ENCODE peak calls at places on chromosomes 1 and 21, in seven cellular contexts. One of them, this sample, is unnamed. For H3K4me1, the result is how much of the 10 kb centered on the place peaks cover.

GRCh38 chr1:113125469-113125868 is 52.5 kb downstream of the LRIG2 start:
- DNase-seq in pancreas: no peak
- DNase-seq in left ventricle myocardium inferior: no peak
- DNase-seq in HepG2: no peak
- DNase-seq in neural progenitor cell: no peak
- DNase-seq in MM.1S: no peak
- DNase-seq in mammary epithelial cell: no peak
- DNase-seq in this sample: no peak

GRCh38 chr1:26772687-26773086 is 15.1 kb upstream of the PIGV start:
- DNase-seq in pancreas: no peak
- DNase-seq in left ventricle myocardium inferior: no peak
- DNase-seq in HepG2: no peak
- DNase-seq in neural progenitor cell: no peak
- DNase-seq in MM.1S: no peak
- DNase-seq in mammary epithelial cell: peak
- DNase-seq in this sample: no peak

GRCh38 chr1:23368562-23369334 is 888 bp downstream of the ZNF436 start:
- DNase-seq in pancreas: peak
- DNase-seq in left ventricle myocardium inferior: peak
- DNase-seq in HepG2: peak
- DNase-seq in neural progenitor cell: peak
- DNase-seq in MM.1S: peak
- DNase-seq in mammary epithelial cell: peak
- DNase-seq in this sample: peak

GRCh38 chr1:111600886-111601386 is 18.7 kb upstream of the RAP1A start:
- DNase-seq in pancreas: no peak
- DNase-seq in left ventricle myocardium inferior: no peak
- DNase-seq in HepG2: no peak
- DNase-seq in neural progenitor cell: no peak
- DNase-seq in MM.1S: peak
- DNase-seq in mammary epithelial cell: no peak
- DNase-seq in this sample: no peak

GRCh38 chr1:214603819-214604252 is 841 bp downstream of the CENPF start:
- DNase-seq in pancreas: no peak
- DNase-seq in left ventricle myocardium inferior: no peak
- DNase-seq in HepG2: no peak
- DNase-seq in neural progenitor cell: peak
- DNase-seq in MM.1S: peak
- DNase-seq in mammary epithelial cell: no peak
- DNase-seq in this sample: no peak

GRCh38 chr1:183416850-183417690 is 1.1 kb downstream of the NMNAT2 start:
- DNase-seq in pancreas: peak
- DNase-seq in left ventricle myocardium inferior: peak
- DNase-seq in HepG2: no peak
- DNase-seq in neural progenitor cell: peak
- DNase-seq in MM.1S: no peak
- DNase-seq in mammary epithelial cell: peak
- DNase-seq in this sample: peak

GRCh38 chr1:66439028-66439427 is 94.9 kb upstream of the SGIP1 start:
- DNase-seq in pancreas: no peak
- DNase-seq in left ventricle myocardium inferior: no peak
- DNase-seq in HepG2: no peak
- DNase-seq in neural progenitor cell: no peak
- DNase-seq in MM.1S: peak
- DNase-seq in mammary epithelial cell: peak
- DNase-seq in this sample: no peak

GRCh38 chr1:905811-906531 is 17.8 kb upstream of the SAMD11 start:
- DNase-seq in pancreas: peak
- DNase-seq in left ventricle myocardium inferior: peak
- DNase-seq in HepG2: no peak
- DNase-seq in neural progenitor cell: peak
- DNase-seq in MM.1S: no peak
- DNase-seq in mammary epithelial cell: no peak
- DNase-seq in this sample: peak

GRCh38 chr1:201015551-201016091 is 7.9 kb downstream of the KIF21B start:
- DNase-seq in pancreas: no peak
- DNase-seq in left ventricle myocardium inferior: no peak
- DNase-seq in HepG2: no peak
- DNase-seq in neural progenitor cell: no peak
- DNase-seq in MM.1S: no peak
- DNase-seq in mammary epithelial cell: no peak
- DNase-seq in this sample: no peak

GRCh38 chr1:112110031-112110430 is 120.6 kb upstream of the KCND3 start:
- DNase-seq in pancreas: no peak
- DNase-seq in left ventricle myocardium inferior: no peak
- DNase-seq in HepG2: no peak
- DNase-seq in neural progenitor cell: no peak
- DNase-seq in MM.1S: no peak
- DNase-seq in mammary epithelial cell: peak
- DNase-seq in this sample: no peak

GRCh38 chr1:111453706-111454105 is 4.4 kb downstream of the ATP5PB start:
- DNase-seq in pancreas: no peak
- DNase-seq in left ventricle myocardium inferior: no peak
- DNase-seq in HepG2: no peak
- DNase-seq in neural progenitor cell: no peak
- DNase-seq in MM.1S: no peak
- DNase-seq in mammary epithelial cell: no peak
- DNase-seq in this sample: no peak

GRCh38 chr1:203289281-203289981 is 15.9 kb upstream of the BTG2 start:
- DNase-seq in pancreas: peak
- DNase-seq in left ventricle myocardium inferior: no peak
- DNase-seq in HepG2: no peak
- DNase-seq in neural progenitor cell: no peak
- DNase-seq in MM.1S: peak
- DNase-seq in mammary epithelial cell: no peak
- DNase-seq in this sample: peak

GRCh38 chr1:185045793-185046441 is 559 bp downstream of the RNF2 start:
- DNase-seq in pancreas: no peak
- DNase-seq in left ventricle myocardium inferior: no peak
- DNase-seq in HepG2: no peak
- DNase-seq in neural progenitor cell: peak
- DNase-seq in MM.1S: peak
- DNase-seq in mammary epithelial cell: peak
- DNase-seq in this sample: peak

GRCh38 chr1:108512239-108513071 is 47.4 kb upstream of the EEIG2 start:
- DNase-seq in pancreas: no peak
- DNase-seq in left ventricle myocardium inferior: no peak
- DNase-seq in HepG2: no peak
- DNase-seq in neural progenitor cell: peak
- DNase-seq in MM.1S: peak
- DNase-seq in mammary epithelial cell: no peak
- DNase-seq in this sample: no peak

GRCh38 chr1:234591131-234591530 is 18.8 kb downstream of the IRF2BP2 start:
- DNase-seq in pancreas: no peak
- DNase-seq in left ventricle myocardium inferior: no peak
- DNase-seq in HepG2: no peak
- DNase-seq in neural progenitor cell: no peak
- DNase-seq in MM.1S: no peak
- DNase-seq in mammary epithelial cell: no peak
- DNase-seq in this sample: no peak

GRCh38 chr1:147541672-147542548 is 609 bp downstream of the BCL9 start:
- DNase-seq in pancreas: peak
- DNase-seq in left ventricle myocardium inferior: peak
- DNase-seq in HepG2: no peak
- DNase-seq in neural progenitor cell: peak
- DNase-seq in MM.1S: peak
- DNase-seq in mammary epithelial cell: no peak
- DNase-seq in this sample: peak

GRCh38 chr1:119895102-119895501 is 1.2 kb downstream of the ADAM30 start:
- DNase-seq in pancreas: no peak
- DNase-seq in left ventricle myocardium inferior: no peak
- DNase-seq in HepG2: no peak
- DNase-seq in neural progenitor cell: no peak
- DNase-seq in MM.1S: no peak
- DNase-seq in mammary epithelial cell: no peak
- DNase-seq in this sample: no peak

GRCh38 chr1:36365310-36365895 is 20.3 kb downstream of the STK40 start:
- DNase-seq in pancreas: no peak
- DNase-seq in left ventricle myocardium inferior: peak
- DNase-seq in HepG2: no peak
- DNase-seq in neural progenitor cell: no peak
- DNase-seq in MM.1S: no peak
- DNase-seq in mammary epithelial cell: no peak
- DNase-seq in this sample: peak

GRCh38 chr1:174135200-174135599 is 24.1 kb upstream of the RABGAP1L start:
- DNase-seq in pancreas: no peak
- DNase-seq in left ventricle myocardium inferior: no peak
- DNase-seq in HepG2: no peak
- DNase-seq in neural progenitor cell: no peak
- DNase-seq in MM.1S: no peak
- DNase-seq in mammary epithelial cell: no peak
- DNase-seq in this sample: no peak

GRCh38 chr21:16071082-16071481 is 341.3 kb downstream of the USP25 start:
- DNase-seq in pancreas: no peak
- DNase-seq in left ventricle myocardium inferior: no peak
- DNase-seq in HepG2: no peak
- DNase-seq in neural progenitor cell: no peak
- DNase-seq in MM.1S: no peak
- DNase-seq in mammary epithelial cell: no peak
- DNase-seq in this sample: no peak

DNA sequence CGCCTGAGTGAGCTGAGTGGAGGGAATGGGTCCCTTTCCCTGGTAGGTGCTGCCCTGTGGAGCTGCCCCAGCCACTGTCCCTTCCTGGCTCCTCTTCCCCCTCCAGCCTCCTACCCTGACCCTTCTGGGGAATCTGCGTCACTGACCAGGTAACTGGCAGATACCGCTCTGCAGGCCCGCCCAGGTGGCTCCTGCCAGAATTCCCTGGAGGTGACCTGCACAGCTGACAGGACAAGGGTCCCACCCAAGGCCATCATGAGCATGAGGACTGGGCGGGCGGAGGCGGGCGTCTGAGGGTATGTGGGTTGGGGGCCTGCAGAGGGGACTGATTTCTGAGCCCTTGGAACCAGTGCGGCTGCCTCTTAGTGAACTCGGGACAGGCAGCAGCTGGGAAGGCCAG is 32.5 kb downstream of the DHRS3 start:
- DNase-seq in pancreas: no peak
- DNase-seq in left ventricle myocardium inferior: no peak
- DNase-seq in HepG2: no peak
- DNase-seq in neural progenitor cell: no peak
- DNase-seq in MM.1S: no peak
- DNase-seq in mammary epithelial cell: no peak
- DNase-seq in this sample: peak
- H3K4me1 ChIP-seq in pancreas: under half
- H3K4me1 ChIP-seq in left ventricle myocardium inferior: half or more
- H3K4me1 ChIP-seq in HepG2: under half
- H3K4me1 ChIP-seq in neural progenitor cell: under half
- H3K4me1 ChIP-seq in MM.1S: under half
- H3K4me1 ChIP-seq in mammary epithelial cell: under half
- H3K4me1 ChIP-seq in this sample: under half

GRCh38 chr1:220225957-220226356 is 46.3 kb downstream of the RAB3GAP2 start:
- DNase-seq in pancreas: no peak
- DNase-seq in left ventricle myocardium inferior: no peak
- DNase-seq in HepG2: no peak
- DNase-seq in neural progenitor cell: no peak
- DNase-seq in MM.1S: no peak
- DNase-seq in mammary epithelial cell: no peak
- DNase-seq in this sample: no peak
- H3K4me1 ChIP-seq in pancreas: under half
- H3K4me1 ChIP-seq in left ventricle myocardium inferior: under half
- H3K4me1 ChIP-seq in HepG2: under half
- H3K4me1 ChIP-seq in neural progenitor cell: under half
- H3K4me1 ChIP-seq in MM.1S: under half
- H3K4me1 ChIP-seq in mammary epithelial cell: under half
- H3K4me1 ChIP-seq in this sample: under half

GRCh38 chr1:100757946-100758345 is 38.4 kb downstream of the VCAM1 start:
- DNase-seq in pancreas: no peak
- DNase-seq in left ventricle myocardium inferior: peak
- DNase-seq in HepG2: no peak
- DNase-seq in neural progenitor cell: no peak
- DNase-seq in MM.1S: no peak
- DNase-seq in mammary epithelial cell: no peak
- DNase-seq in this sample: no peak

GRCh38 chr1:100762461-100762860 is 42.9 kb downstream of the VCAM1 start:
- DNase-seq in pancreas: no peak
- DNase-seq in left ventricle myocardium inferior: no peak
- DNase-seq in HepG2: no peak
- DNase-seq in neural progenitor cell: no peak
- DNase-seq in MM.1S: no peak
- DNase-seq in mammary epithelial cell: no peak
- DNase-seq in this sample: no peak

GRCh38 chr1:100760511-100760910 is 41.0 kb downstream of the VCAM1 start:
- DNase-seq in pancreas: no peak
- DNase-seq in left ventricle myocardium inferior: no peak
- DNase-seq in HepG2: no peak
- DNase-seq in neural progenitor cell: no peak
- DNase-seq in MM.1S: no peak
- DNase-seq in mammary epithelial cell: no peak
- DNase-seq in this sample: no peak

GRCh38 chr1:100759188-100759587 is 39.6 kb downstream of the VCAM1 start:
- DNase-seq in pancreas: no peak
- DNase-seq in left ventricle myocardium inferior: no peak
- DNase-seq in HepG2: no peak
- DNase-seq in neural progenitor cell: no peak
- DNase-seq in MM.1S: no peak
- DNase-seq in mammary epithelial cell: no peak
- DNase-seq in this sample: no peak
- H3K4me1 ChIP-seq in pancreas: under half
- H3K4me1 ChIP-seq in left ventricle myocardium inferior: under half
- H3K4me1 ChIP-seq in HepG2: under half
- H3K4me1 ChIP-seq in neural progenitor cell: under half
- H3K4me1 ChIP-seq in MM.1S: under half
- H3K4me1 ChIP-seq in mammary epithelial cell: under half
- H3K4me1 ChIP-seq in this sample: under half

GRCh38 chr1:160954158-160955104 is at the start of gene ITLN2:
- DNase-seq in pancreas: no peak
- DNase-seq in left ventricle myocardium inferior: no peak
- DNase-seq in HepG2: peak
- DNase-seq in neural progenitor cell: peak
- DNase-seq in MM.1S: peak
- DNase-seq in mammary epithelial cell: peak
- DNase-seq in this sample: no peak
- H3K4me1 ChIP-seq in pancreas: under half
- H3K4me1 ChIP-seq in left ventricle myocardium inferior: under half
- H3K4me1 ChIP-seq in HepG2: under half
- H3K4me1 ChIP-seq in neural progenitor cell: under half
- H3K4me1 ChIP-seq in MM.1S: under half
- H3K4me1 ChIP-seq in mammary epithelial cell: under half
- H3K4me1 ChIP-seq in this sample: under half

This sample was measured in right lobe of liver.